ENCODE peak calls at places on chromosomes 3 and 15, in five cellular contexts. J is stimulated activated CD4-positive, alpha-beta T cell treated with anti-CD3 and anti-CD28 coated beads, Interleukin-2, amount 100 ng/mL, for 48 hours; O is KG1; C is SIG-M5; X is SK-N-DZ. B is an unnamed sample.

GRCh38 chr3:61936344-61936937 is 375.1 kb downstream of the PTPRG start:
- DNase-seq in J (peak; percentile 1), O (no peak), C (no peak), X (no peak), B (no peak)

GRCh38 chr3:101518421-101518871 is 5.4 kb upstream of the SENP7 start:
- DNase-seq in J (peak; percentile 29), O (no peak), C (no peak), X (no peak), B (no peak)

GRCh38 chr3:4504340-4505261 is 11.5 kb downstream of the ITPR1 start:
- DNase-seq in J (peak; percentile 20), O (no peak), C (no peak), X (peak; percentile 88), B (peak; percentile 74)

GRCh38 chr3:119221779-119222320 is 18.8 kb downstream of the B4GALT4 start:
- DNase-seq in J (no peak), O (no peak), C (no peak), X (no peak), B (no peak)

GRCh38 chr3:32934150-32934742 is 17.2 kb upstream of the CCR4 start:
- DNase-seq in J (no peak), O (peak; percentile 8), C (no peak), X (peak; percentile 32), B (no peak)

GRCh38 chr3:38003371-38003816 is 12.8 kb downstream of the VILL start:
- DNase-seq in J (peak; percentile 57), O (no peak), C (no peak), X (peak; percentile 48), B (no peak)

GRCh38 chr3:52432225-52432624 is 12.7 kb downstream of the SEMA3G start:
- DNase-seq in J (no peak), O (no peak), C (no peak), X (no peak), B (no peak)

GRCh38 chr3:50372349-50372748 is 13.0 kb upstream of the TMEM115 start:
- DNase-seq in J (no peak), O (peak; percentile 29), C (no peak), X (peak; percentile 75), B (no peak)

GRCh38 chr15:43908641-43909040 is 81.8 kb downstream of the WDR76 start:
- DNase-seq in J (no peak), O (no peak), C (no peak), X (no peak), B (no peak)

GRCh38 chr3:193851941-193852674 is 259.1 kb downstream of the OPA1 start:
- DNase-seq in J (no peak), O (no peak), C (no peak), X (no peak), B (no peak)

GRCh38 chr3:151795276-151795675 is 18.6 kb upstream of the AADAC start:
- DNase-seq in J (no peak), O (no peak), C (no peak), X (no peak), B (no peak)

GRCh38 chr15:72873379-72874233 is 90.0 kb upstream of the ADPGK start:
- DNase-seq in J (no peak), O (no peak), C (no peak), X (no peak), B (no peak)

GRCh38 chr15:29511663-29512062 is 242.0 kb upstream of the NSMCE3 start:
- DNase-seq in J (no peak), O (no peak), C (no peak), X (no peak), B (no peak)

GRCh38 chr3:53547327-53547726 is 52.9 kb downstream of the CACNA1D start:
- DNase-seq in J (no peak), O (no peak), C (no peak), X (no peak), B (no peak)

GRCh38 chr3:171770689-171771620 is 39.3 kb downstream of the PLD1 start:
- DNase-seq in J (no peak), O (no peak), C (no peak), X (no peak), B (peak; percentile 33)

GRCh38 chr3:134795776-134796312 is 784 bp downstream of the EPHB1 start:
- DNase-seq in J (no peak), O (no peak), C (no peak), X (no peak), B (no peak)

GRCh38 chr3:119310052-119310451 is 15.9 kb downstream of the ARHGAP31 start:
- DNase-seq in J (no peak), O (no peak), C (no peak), X (no peak), B (no peak)

GRCh38 chr3:18124501-18124900 is 300.6 kb downstream of the SATB1 start:
- DNase-seq in J (no peak), O (no peak), C (no peak), X (no peak), B (no peak)

GRCh38 chr3:44939581-44940036 is 36.4 kb downstream of the ZDHHC3 start:
- DNase-seq in J (no peak), O (no peak), C (no peak), X (no peak), B (no peak)

GRCh38 chr15:63390689-63391088 is 9.0 kb upstream of the CA12 start:
- DNase-seq in J (no peak), O (no peak), C (no peak), X (no peak), B (no peak)

GRCh38 chr15:87828608-87829007 is 427.9 kb downstream of the NTRK3 start:
- DNase-seq in J (no peak), O (no peak), C (no peak), X (no peak), B (no peak)

GRCh38 chr3:17967111-17967510 is 224.7 kb upstream of the TBC1D5 start:
- DNase-seq in J (no peak), O (no peak), C (no peak), X (no peak), B (no peak)

GRCh38 chr3:129122697-129123055 is 1.1 kb upstream of the RAB43 start:
- DNase-seq in J (no peak), O (no peak), C (no peak), X (no peak), B (no peak)

B was measured in GF-D8.